ENCODE peak calls at places on chromosomes 4 and X, in nine cellular contexts. One of them, this sample, is unnamed.

GRCh38 chrX:39167791-39168190 is 366.5 kb downstream of the MID1IP1 start:
- DNase-seq in vagina: no peak
- DNase-seq in lower leg skin: peak; percentile 70
- DNase-seq in suprapubic skin: no peak
- DNase-seq in GM12892: no peak
- DNase-seq in transverse colon: no peak
- DNase-seq in HCT116: no peak
- DNase-seq in GM12891: no peak
- DNase-seq in ovary: no peak
- DNase-seq in this sample: no peak

GRCh38 chr4:110610940-110611785 is 11.7 kb downstream of the PITX2 start:
- DNase-seq in HCT116: no peak
- DNase-seq in GM12892: no peak
- DNase-seq in lower leg skin: no peak
- DNase-seq in ovary: no peak
- DNase-seq in suprapubic skin: no peak
- DNase-seq in transverse colon: peak; percentile 78
- DNase-seq in vagina: no peak
- DNase-seq in GM12891: no peak
- DNase-seq in this sample: no peak

GRCh38 chrX:73446831-73447230 is at the start of gene CDX4:
- DNase-seq in GM12891: no peak
- DNase-seq in ovary: no peak
- DNase-seq in GM12892: no peak
- DNase-seq in suprapubic skin: no peak
- DNase-seq in HCT116: no peak
- DNase-seq in transverse colon: no peak
- DNase-seq in vagina: no peak
- DNase-seq in lower leg skin: no peak
- DNase-seq in this sample: no peak

GRCh38 chrX:100895365-100896075 is 21.4 kb upstream of the NOX1 start:
- DNase-seq in GM12892: no peak
- DNase-seq in vagina: no peak
- DNase-seq in suprapubic skin: no peak
- DNase-seq in transverse colon: peak; percentile 28
- DNase-seq in GM12891: no peak
- DNase-seq in ovary: no peak
- DNase-seq in HCT116: peak; percentile 26
- DNase-seq in lower leg skin: no peak
- DNase-seq in this sample: no peak

GRCh38 chrX:22163306-22163705 is 109.4 kb upstream of the CBLL2 start:
- DNase-seq in vagina: no peak
- DNase-seq in suprapubic skin: no peak
- DNase-seq in ovary: no peak
- DNase-seq in transverse colon: no peak
- DNase-seq in GM12891: no peak
- DNase-seq in lower leg skin: no peak
- DNase-seq in HCT116: no peak
- DNase-seq in GM12892: no peak
- DNase-seq in this sample: no peak

GRCh38 chrX:124338733-124339514 is 6.5 kb downstream of the TEX13D start:
- DNase-seq in lower leg skin: no peak
- DNase-seq in HCT116: no peak
- DNase-seq in GM12892: no peak
- DNase-seq in vagina: no peak
- DNase-seq in GM12891: no peak
- DNase-seq in suprapubic skin: no peak
- DNase-seq in transverse colon: no peak
- DNase-seq in ovary: no peak
- DNase-seq in this sample: no peak

GRCh38 chrX:259692-260355 is 21.4 kb upstream of the PLCXD1 start:
- DNase-seq in ovary: no peak
- DNase-seq in transverse colon: no peak
- DNase-seq in HCT116: no peak
- DNase-seq in lower leg skin: peak; percentile 70
- DNase-seq in GM12892: no peak
- DNase-seq in vagina: no peak
- DNase-seq in GM12891: no peak
- DNase-seq in suprapubic skin: no peak
- DNase-seq in this sample: peak; percentile 56

GRCh38 chr4:8016527-8016926 is 76.9 kb upstream of the AFAP1 start:
- DNase-seq in vagina: no peak
- DNase-seq in suprapubic skin: no peak
- DNase-seq in GM12892: no peak
- DNase-seq in HCT116: no peak
- DNase-seq in ovary: no peak
- DNase-seq in lower leg skin: no peak
- DNase-seq in transverse colon: no peak
- DNase-seq in GM12891: no peak
- DNase-seq in this sample: no peak

GRCh38 chr4:144350706-144351105 is 210.2 kb upstream of the GYPA start:
- DNase-seq in transverse colon: no peak
- DNase-seq in GM12892: no peak
- DNase-seq in ovary: no peak
- DNase-seq in lower leg skin: no peak
- DNase-seq in HCT116: no peak
- DNase-seq in GM12891: no peak
- DNase-seq in suprapubic skin: no peak
- DNase-seq in vagina: no peak
- DNase-seq in this sample: no peak

GRCh38 chr4:142707397-142707796 is 138.7 kb downstream of the INPP4B start:
- DNase-seq in transverse colon: no peak
- DNase-seq in GM12891: no peak
- DNase-seq in vagina: no peak
- DNase-seq in ovary: no peak
- DNase-seq in HCT116: no peak
- DNase-seq in lower leg skin: no peak
- DNase-seq in suprapubic skin: no peak
- DNase-seq in GM12892: no peak
- DNase-seq in this sample: no peak

GRCh38 chr4:102760645-102761477 is at the start of gene MANBA:
- DNase-seq in lower leg skin: peak; percentile 96
- DNase-seq in vagina: no peak
- DNase-seq in suprapubic skin: peak; percentile 85
- DNase-seq in HCT116: peak; percentile 56
- DNase-seq in GM12891: peak; percentile 92
- DNase-seq in ovary: peak; percentile 73
- DNase-seq in GM12892: peak; percentile 92
- DNase-seq in transverse colon: peak; percentile 90
- DNase-seq in this sample: peak; percentile 90

GRCh38 chr4:6409381-6409780 is 63.0 kb downstream of the PPP2R2C start:
- DNase-seq in transverse colon: no peak
- DNase-seq in HCT116: no peak
- DNase-seq in vagina: no peak
- DNase-seq in suprapubic skin: no peak
- DNase-seq in lower leg skin: no peak
- DNase-seq in ovary: no peak
- DNase-seq in GM12891: no peak
- DNase-seq in GM12892: no peak
- DNase-seq in this sample: no peak

DNA sequence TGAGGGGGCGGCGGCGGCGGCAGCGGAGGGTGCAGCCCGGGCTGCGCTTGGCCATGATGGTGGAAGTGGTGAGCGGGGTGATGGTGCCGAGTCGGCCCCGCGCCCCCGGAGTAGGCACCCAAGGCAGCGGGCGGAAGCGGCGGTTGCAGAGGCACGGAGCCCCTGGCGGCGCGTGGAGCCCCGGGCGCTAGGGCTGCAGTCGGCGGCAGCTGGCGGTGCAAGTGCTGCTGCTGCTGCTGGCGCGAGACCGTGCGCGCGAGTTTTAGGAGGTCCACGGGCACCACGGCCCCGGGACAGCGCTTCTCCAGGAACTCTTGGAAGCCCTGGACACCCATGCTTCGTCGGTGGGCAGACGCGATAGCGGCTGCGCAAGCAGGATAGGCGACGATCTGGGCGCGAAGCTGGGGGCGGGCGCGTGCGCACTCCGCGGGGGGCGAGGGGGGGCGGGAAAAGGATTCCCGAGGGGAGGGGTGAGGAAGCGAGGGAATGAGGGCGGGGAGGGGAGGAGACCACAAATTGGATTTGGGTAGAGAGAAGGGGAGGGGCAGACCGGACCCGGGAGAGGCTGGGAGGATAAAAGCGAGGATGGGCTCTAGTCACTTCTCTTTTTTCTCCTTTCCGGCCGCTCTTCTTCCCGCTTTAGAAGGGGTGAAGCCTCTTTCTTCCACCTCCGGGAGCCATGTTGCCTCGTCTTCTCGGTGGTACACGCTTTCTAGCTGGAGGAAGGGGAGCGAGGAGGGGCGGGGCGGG is at the start of gene FAM120C:
- DNase-seq in lower leg skin: peak; percentile 89
- DNase-seq in GM12891: peak; percentile 50
- DNase-seq in suprapubic skin: peak; percentile 68
- DNase-seq in vagina: no peak
- DNase-seq in GM12892: peak; percentile 57
- DNase-seq in ovary: peak; percentile 74
- DNase-seq in transverse colon: peak; percentile 68
- DNase-seq in HCT116: peak; percentile 56
- DNase-seq in this sample: peak; percentile 84
- TF ChIP-seq POLR2A in lower leg skin: no peak
- TF ChIP-seq POLR2A in GM12891: no peak
- TF ChIP-seq POLR2A in suprapubic skin: no peak
- TF ChIP-seq POLR2A in vagina: no peak
- TF ChIP-seq POLR2A in GM12892: no peak
- TF ChIP-seq POLR2A in ovary: no peak
- TF ChIP-seq POLR2A in transverse colon: peak; percentile 25
- TF ChIP-seq POLR2A in HCT116: no peak
- TF ChIP-seq POLR2A in this sample: no peak

GRCh38 chr4:169009281-169010124 is 552 bp downstream of the CBR4 start:
- DNase-seq in ovary: peak; percentile 79
- DNase-seq in GM12891: no peak
- DNase-seq in lower leg skin: peak; percentile 93
- DNase-seq in suprapubic skin: peak; percentile 79
- DNase-seq in transverse colon: peak; percentile 70
- DNase-seq in HCT116: peak; percentile 35
- DNase-seq in vagina: no peak
- DNase-seq in GM12892: no peak
- DNase-seq in this sample: peak; percentile 87
- TF ChIP-seq POLR2A in ovary: no peak
- TF ChIP-seq POLR2A in GM12891: no peak
- TF ChIP-seq POLR2A in lower leg skin: no peak
- TF ChIP-seq POLR2A in suprapubic skin: no peak
- TF ChIP-seq POLR2A in transverse colon: no peak
- TF ChIP-seq POLR2A in HCT116: no peak
- TF ChIP-seq POLR2A in vagina: no peak
- TF ChIP-seq POLR2A in GM12892: no peak
- TF ChIP-seq POLR2A in this sample: no peak

GRCh38 chr4:147578057-147578476 is 39.1 kb upstream of the TMEM184C start:
- DNase-seq in GM12892: no peak
- DNase-seq in vagina: no peak
- DNase-seq in GM12891: no peak
- DNase-seq in transverse colon: no peak
- DNase-seq in ovary: no peak
- DNase-seq in HCT116: peak; percentile 55
- DNase-seq in suprapubic skin: no peak
- DNase-seq in lower leg skin: no peak
- DNase-seq in this sample: no peak
- TF ChIP-seq POLR2A in GM12892: no peak
- TF ChIP-seq POLR2A in vagina: no peak
- TF ChIP-seq POLR2A in GM12891: no peak
- TF ChIP-seq POLR2A in transverse colon: no peak
- TF ChIP-seq POLR2A in ovary: no peak
- TF ChIP-seq POLR2A in HCT116: no peak
- TF ChIP-seq POLR2A in suprapubic skin: no peak
- TF ChIP-seq POLR2A in lower leg skin: no peak
- TF ChIP-seq POLR2A in this sample: no peak

GRCh38 chr4:166197166-166197565 is 324.1 kb downstream of the TLL1 start:
- DNase-seq in vagina: no peak
- DNase-seq in GM12891: no peak
- DNase-seq in GM12892: no peak
- DNase-seq in HCT116: no peak
- DNase-seq in lower leg skin: no peak
- DNase-seq in ovary: no peak
- DNase-seq in transverse colon: no peak
- DNase-seq in suprapubic skin: no peak
- DNase-seq in this sample: no peak

GRCh38 chr4:166198921-166199320 is 325.9 kb downstream of the TLL1 start:
- DNase-seq in GM12891: no peak
- DNase-seq in ovary: no peak
- DNase-seq in lower leg skin: no peak
- DNase-seq in GM12892: no peak
- DNase-seq in suprapubic skin: no peak
- DNase-seq in transverse colon: no peak
- DNase-seq in HCT116: no peak
- DNase-seq in vagina: no peak
- DNase-seq in this sample: no peak

GRCh38 chr4:166198516-166198915 is 325.5 kb downstream of the TLL1 start:
- DNase-seq in vagina: no peak
- DNase-seq in lower leg skin: no peak
- DNase-seq in suprapubic skin: no peak
- DNase-seq in ovary: no peak
- DNase-seq in HCT116: no peak
- DNase-seq in GM12891: no peak
- DNase-seq in transverse colon: no peak
- DNase-seq in GM12892: no peak
- DNase-seq in this sample: no peak

GRCh38 chr4:166195101-166195500 is 322.1 kb downstream of the TLL1 start:
- DNase-seq in HCT116: no peak
- DNase-seq in ovary: no peak
- DNase-seq in vagina: no peak
- DNase-seq in transverse colon: no peak
- DNase-seq in GM12892: no peak
- DNase-seq in suprapubic skin: no peak
- DNase-seq in lower leg skin: no peak
- DNase-seq in GM12891: no peak
- DNase-seq in this sample: no peak

GRCh38 chr4:166198041-166198440 is 325.0 kb downstream of the TLL1 start:
- DNase-seq in lower leg skin: no peak
- DNase-seq in HCT116: no peak
- DNase-seq in GM12891: no peak
- DNase-seq in vagina: no peak
- DNase-seq in suprapubic skin: no peak
- DNase-seq in ovary: no peak
- DNase-seq in GM12892: no peak
- DNase-seq in transverse colon: no peak
- DNase-seq in this sample: no peak
- TF ChIP-seq POLR2A in lower leg skin: no peak
- TF ChIP-seq POLR2A in HCT116: no peak
- TF ChIP-seq POLR2A in GM12891: no peak
- TF ChIP-seq POLR2A in vagina: no peak
- TF ChIP-seq POLR2A in suprapubic skin: no peak
- TF ChIP-seq POLR2A in ovary: no peak
- TF ChIP-seq POLR2A in GM12892: no peak
- TF ChIP-seq POLR2A in transverse colon: no peak
- TF ChIP-seq POLR2A in this sample: no peak

GRCh38 chrX:142982679-142983078 is 43.0 kb upstream of the SPANXN4 start:
- DNase-seq in GM12892: no peak
- DNase-seq in GM12891: no peak
- DNase-seq in vagina: no peak
- DNase-seq in lower leg skin: no peak
- DNase-seq in suprapubic skin: no peak
- DNase-seq in HCT116: no peak
- DNase-seq in transverse colon: no peak
- DNase-seq in ovary: no peak
- DNase-seq in this sample: no peak

GRCh38 chrX:142978130-142978684 is 47.5 kb upstream of the SPANXN4 start:
- DNase-seq in suprapubic skin: no peak
- DNase-seq in HCT116: no peak
- DNase-seq in lower leg skin: no peak
- DNase-seq in GM12891: no peak
- DNase-seq in vagina: no peak
- DNase-seq in GM12892: no peak
- DNase-seq in ovary: no peak
- DNase-seq in transverse colon: no peak
- DNase-seq in this sample: no peak

GRCh38 chrX:142977128-142977914 is 48.4 kb upstream of the SPANXN4 start:
- DNase-seq in GM12891: no peak
- DNase-seq in GM12892: no peak
- DNase-seq in lower leg skin: no peak
- DNase-seq in ovary: no peak
- DNase-seq in suprapubic skin: no peak
- DNase-seq in transverse colon: no peak
- DNase-seq in HCT116: no peak
- DNase-seq in vagina: no peak
- DNase-seq in this sample: no peak
- TF ChIP-seq POLR2A in GM12891: peak; percentile 60
- TF ChIP-seq POLR2A in GM12892: no peak
- TF ChIP-seq POLR2A in lower leg skin: no peak
- TF ChIP-seq POLR2A in ovary: no peak
- TF ChIP-seq POLR2A in suprapubic skin: no peak
- TF ChIP-seq POLR2A in transverse colon: no peak
- TF ChIP-seq POLR2A in HCT116: no peak
- TF ChIP-seq POLR2A in vagina: no peak
- TF ChIP-seq POLR2A in this sample: no peak